ENCODE peak calls at places on chromosome 10, in nine cellular contexts. One of them, this sample, is unnamed.

GRCh38 chr10:62000037-62000603 is 98.6 kb downstream of the ARID5B start:
- DNase-seq in lower leg skin: no peak
- DNase-seq in left ventricle myocardium inferior: no peak
- DNase-seq in left ventricle myocardium superior: no peak
- DNase-seq in memory B cell: peak
- DNase-seq in AG04450: no peak
- DNase-seq in stimulated activated CD4-positive, alpha-beta T cell treated with anti-CD3 and anti-CD28 coated beads, Interleukin-4, amount 100 ng/mL, for 48 hours: no peak
- DNase-seq in iris pigment epithelial cell: no peak
- DNase-seq in NB4: no peak
- DNase-seq in this sample: no peak

GRCh38 chr10:665579-666091 is 23.8 kb downstream of the DIP2C start:
- DNase-seq in lower leg skin: no peak
- DNase-seq in left ventricle myocardium inferior: peak
- DNase-seq in left ventricle myocardium superior: peak
- DNase-seq in memory B cell: no peak
- DNase-seq in AG04450: peak
- DNase-seq in stimulated activated CD4-positive, alpha-beta T cell treated with anti-CD3 and anti-CD28 coated beads, Interleukin-4, amount 100 ng/mL, for 48 hours: no peak
- DNase-seq in iris pigment epithelial cell: no peak
- DNase-seq in NB4: no peak
- DNase-seq in this sample: no peak

GRCh38 chr10:21399392-21400015 is 126.0 kb downstream of the SKIDA1 start:
- DNase-seq in lower leg skin: no peak
- DNase-seq in left ventricle myocardium inferior: no peak
- DNase-seq in left ventricle myocardium superior: no peak
- DNase-seq in memory B cell: no peak
- DNase-seq in AG04450: peak
- DNase-seq in stimulated activated CD4-positive, alpha-beta T cell treated with anti-CD3 and anti-CD28 coated beads, Interleukin-4, amount 100 ng/mL, for 48 hours: no peak
- DNase-seq in iris pigment epithelial cell: peak
- DNase-seq in NB4: no peak
- DNase-seq in this sample: no peak

GRCh38 chr10:80132299-80133139 is at the start of gene PLAC9:
- DNase-seq in lower leg skin: no peak
- DNase-seq in left ventricle myocardium inferior: peak
- DNase-seq in left ventricle myocardium superior: peak
- DNase-seq in memory B cell: no peak
- DNase-seq in AG04450: no peak
- DNase-seq in stimulated activated CD4-positive, alpha-beta T cell treated with anti-CD3 and anti-CD28 coated beads, Interleukin-4, amount 100 ng/mL, for 48 hours: no peak
- DNase-seq in iris pigment epithelial cell: no peak
- DNase-seq in NB4: no peak
- DNase-seq in this sample: no peak

GRCh38 chr10:115092555-115093285 is 445 bp upstream of the ATRNL1 start:
- DNase-seq in lower leg skin: no peak
- DNase-seq in left ventricle myocardium inferior: no peak
- DNase-seq in left ventricle myocardium superior: peak
- DNase-seq in memory B cell: peak
- DNase-seq in AG04450: no peak
- DNase-seq in stimulated activated CD4-positive, alpha-beta T cell treated with anti-CD3 and anti-CD28 coated beads, Interleukin-4, amount 100 ng/mL, for 48 hours: no peak
- DNase-seq in iris pigment epithelial cell: peak
- DNase-seq in NB4: peak
- DNase-seq in this sample: no peak

GRCh38 chr10:59830601-59831259 is 75.6 kb downstream of the CCDC6 start:
- DNase-seq in lower leg skin: no peak
- DNase-seq in left ventricle myocardium inferior: peak
- DNase-seq in left ventricle myocardium superior: no peak
- DNase-seq in memory B cell: peak
- DNase-seq in AG04450: peak
- DNase-seq in stimulated activated CD4-positive, alpha-beta T cell treated with anti-CD3 and anti-CD28 coated beads, Interleukin-4, amount 100 ng/mL, for 48 hours: peak
- DNase-seq in iris pigment epithelial cell: peak
- DNase-seq in NB4: peak
- DNase-seq in this sample: no peak

GRCh38 chr10:2225609-2226008 is 488.3 kb upstream of the ADARB2 start:
- DNase-seq in lower leg skin: no peak
- DNase-seq in left ventricle myocardium inferior: no peak
- DNase-seq in left ventricle myocardium superior: no peak
- DNase-seq in memory B cell: no peak
- DNase-seq in AG04450: no peak
- DNase-seq in stimulated activated CD4-positive, alpha-beta T cell treated with anti-CD3 and anti-CD28 coated beads, Interleukin-4, amount 100 ng/mL, for 48 hours: no peak
- DNase-seq in iris pigment epithelial cell: no peak
- DNase-seq in NB4: no peak
- DNase-seq in this sample: no peak

GRCh38 chr10:110163192-110163773 is 44.1 kb upstream of the MXI1 start:
- DNase-seq in lower leg skin: no peak
- DNase-seq in left ventricle myocardium inferior: no peak
- DNase-seq in left ventricle myocardium superior: no peak
- DNase-seq in memory B cell: no peak
- DNase-seq in AG04450: no peak
- DNase-seq in stimulated activated CD4-positive, alpha-beta T cell treated with anti-CD3 and anti-CD28 coated beads, Interleukin-4, amount 100 ng/mL, for 48 hours: no peak
- DNase-seq in iris pigment epithelial cell: no peak
- DNase-seq in NB4: no peak
- DNase-seq in this sample: no peak

GRCh38 chr10:6543431-6544005 is 36.6 kb downstream of the PRKCQ start:
- DNase-seq in lower leg skin: no peak
- DNase-seq in left ventricle myocardium inferior: no peak
- DNase-seq in left ventricle myocardium superior: no peak
- DNase-seq in memory B cell: no peak
- DNase-seq in AG04450: no peak
- DNase-seq in stimulated activated CD4-positive, alpha-beta T cell treated with anti-CD3 and anti-CD28 coated beads, Interleukin-4, amount 100 ng/mL, for 48 hours: peak
- DNase-seq in iris pigment epithelial cell: no peak
- DNase-seq in NB4: peak
- DNase-seq in this sample: no peak

GRCh38 chr10:115829501-115830215 is 443.3 kb downstream of the GFRA1 start:
- DNase-seq in lower leg skin: no peak
- DNase-seq in left ventricle myocardium inferior: no peak
- DNase-seq in left ventricle myocardium superior: no peak
- DNase-seq in memory B cell: no peak
- DNase-seq in AG04450: no peak
- DNase-seq in stimulated activated CD4-positive, alpha-beta T cell treated with anti-CD3 and anti-CD28 coated beads, Interleukin-4, amount 100 ng/mL, for 48 hours: no peak
- DNase-seq in iris pigment epithelial cell: peak
- DNase-seq in NB4: no peak
- DNase-seq in this sample: no peak

GRCh38 chr10:80870282-80870681 is 332.6 kb downstream of the SH2D4B start:
- DNase-seq in lower leg skin: no peak
- DNase-seq in left ventricle myocardium inferior: no peak
- DNase-seq in left ventricle myocardium superior: no peak
- DNase-seq in memory B cell: no peak
- DNase-seq in AG04450: no peak
- DNase-seq in stimulated activated CD4-positive, alpha-beta T cell treated with anti-CD3 and anti-CD28 coated beads, Interleukin-4, amount 100 ng/mL, for 48 hours: no peak
- DNase-seq in iris pigment epithelial cell: no peak
- DNase-seq in NB4: no peak
- DNase-seq in this sample: no peak

GRCh38 chr10:132078746-132079345 is 13.1 kb downstream of the JAKMIP3 start:
- DNase-seq in lower leg skin: no peak
- DNase-seq in left ventricle myocardium inferior: no peak
- DNase-seq in left ventricle myocardium superior: no peak
- DNase-seq in memory B cell: no peak
- DNase-seq in AG04450: no peak
- DNase-seq in stimulated activated CD4-positive, alpha-beta T cell treated with anti-CD3 and anti-CD28 coated beads, Interleukin-4, amount 100 ng/mL, for 48 hours: no peak
- DNase-seq in iris pigment epithelial cell: no peak
- DNase-seq in NB4: no peak
- DNase-seq in this sample: no peak

GRCh38 chr10:130631139-130631864 is 495.1 kb downstream of the GLRX3 start:
- DNase-seq in lower leg skin: no peak
- DNase-seq in left ventricle myocardium inferior: no peak
- DNase-seq in left ventricle myocardium superior: no peak
- DNase-seq in memory B cell: no peak
- DNase-seq in AG04450: no peak
- DNase-seq in stimulated activated CD4-positive, alpha-beta T cell treated with anti-CD3 and anti-CD28 coated beads, Interleukin-4, amount 100 ng/mL, for 48 hours: no peak
- DNase-seq in iris pigment epithelial cell: peak
- DNase-seq in NB4: peak
- DNase-seq in this sample: no peak

GRCh38 chr10:15802375-15802949 is 57.8 kb downstream of the MINDY3 start:
- DNase-seq in lower leg skin: no peak
- DNase-seq in left ventricle myocardium inferior: no peak
- DNase-seq in left ventricle myocardium superior: no peak
- DNase-seq in memory B cell: no peak
- DNase-seq in AG04450: no peak
- DNase-seq in stimulated activated CD4-positive, alpha-beta T cell treated with anti-CD3 and anti-CD28 coated beads, Interleukin-4, amount 100 ng/mL, for 48 hours: peak
- DNase-seq in iris pigment epithelial cell: no peak
- DNase-seq in NB4: no peak
- DNase-seq in this sample: no peak

GRCh38 chr10:46092523-46093195 is 46.6 kb upstream of the MSMB start:
- DNase-seq in lower leg skin: no peak
- DNase-seq in left ventricle myocardium inferior: no peak
- DNase-seq in left ventricle myocardium superior: no peak
- DNase-seq in memory B cell: no peak
- DNase-seq in AG04450: no peak
- DNase-seq in stimulated activated CD4-positive, alpha-beta T cell treated with anti-CD3 and anti-CD28 coated beads, Interleukin-4, amount 100 ng/mL, for 48 hours: no peak
- DNase-seq in iris pigment epithelial cell: no peak
- DNase-seq in NB4: peak
- DNase-seq in this sample: no peak

GRCh38 chr10:78291733-78292132 is 258.1 kb downstream of the RPS24 start:
- DNase-seq in lower leg skin: no peak
- DNase-seq in left ventricle myocardium inferior: no peak
- DNase-seq in left ventricle myocardium superior: no peak
- DNase-seq in memory B cell: no peak
- DNase-seq in AG04450: no peak
- DNase-seq in stimulated activated CD4-positive, alpha-beta T cell treated with anti-CD3 and anti-CD28 coated beads, Interleukin-4, amount 100 ng/mL, for 48 hours: no peak
- DNase-seq in iris pigment epithelial cell: no peak
- DNase-seq in NB4: no peak
- DNase-seq in this sample: no peak

GRCh38 chr10:84097787-84098353 is 41.4 kb upstream of the GHITM start:
- DNase-seq in lower leg skin: no peak
- DNase-seq in left ventricle myocardium inferior: no peak
- DNase-seq in left ventricle myocardium superior: no peak
- DNase-seq in memory B cell: no peak
- DNase-seq in AG04450: no peak
- DNase-seq in stimulated activated CD4-positive, alpha-beta T cell treated with anti-CD3 and anti-CD28 coated beads, Interleukin-4, amount 100 ng/mL, for 48 hours: no peak
- DNase-seq in iris pigment epithelial cell: peak
- DNase-seq in NB4: peak
- DNase-seq in this sample: no peak

GRCh38 chr10:21628023-21628422 is 94.0 kb downstream of the MLLT10 start:
- DNase-seq in lower leg skin: no peak
- DNase-seq in left ventricle myocardium inferior: no peak
- DNase-seq in left ventricle myocardium superior: no peak
- DNase-seq in memory B cell: no peak
- DNase-seq in AG04450: no peak
- DNase-seq in stimulated activated CD4-positive, alpha-beta T cell treated with anti-CD3 and anti-CD28 coated beads, Interleukin-4, amount 100 ng/mL, for 48 hours: no peak
- DNase-seq in iris pigment epithelial cell: no peak
- DNase-seq in NB4: no peak
- DNase-seq in this sample: no peak

GRCh38 chr10:8051851-8052257 is 2.6 kb upstream of the GATA3 start:
- DNase-seq in lower leg skin: no peak
- DNase-seq in left ventricle myocardium inferior: no peak
- DNase-seq in left ventricle myocardium superior: no peak
- DNase-seq in memory B cell: no peak
- DNase-seq in AG04450: no peak
- DNase-seq in stimulated activated CD4-positive, alpha-beta T cell treated with anti-CD3 and anti-CD28 coated beads, Interleukin-4, amount 100 ng/mL, for 48 hours: no peak
- DNase-seq in iris pigment epithelial cell: no peak
- DNase-seq in NB4: no peak
- DNase-seq in this sample: no peak

GRCh38 chr10:124688889-124689670 is 55.1 kb downstream of the FAM53B start:
- DNase-seq in lower leg skin: no peak
- DNase-seq in left ventricle myocardium inferior: no peak
- DNase-seq in left ventricle myocardium superior: peak
- DNase-seq in memory B cell: no peak
- DNase-seq in AG04450: no peak
- DNase-seq in stimulated activated CD4-positive, alpha-beta T cell treated with anti-CD3 and anti-CD28 coated beads, Interleukin-4, amount 100 ng/mL, for 48 hours: peak
- DNase-seq in iris pigment epithelial cell: peak
- DNase-seq in NB4: no peak
- DNase-seq in this sample: no peak

GRCh38 chr10:51244739-51245138 is 170.5 kb downstream of the PRKG1 start:
- DNase-seq in lower leg skin: no peak
- DNase-seq in left ventricle myocardium inferior: no peak
- DNase-seq in left ventricle myocardium superior: no peak
- DNase-seq in memory B cell: no peak
- DNase-seq in AG04450: peak
- DNase-seq in stimulated activated CD4-positive, alpha-beta T cell treated with anti-CD3 and anti-CD28 coated beads, Interleukin-4, amount 100 ng/mL, for 48 hours: no peak
- DNase-seq in iris pigment epithelial cell: peak
- DNase-seq in NB4: no peak
- DNase-seq in this sample: no peak

GRCh38 chr10:119341236-119342016 is 134.1 kb downstream of the GRK5 start:
- DNase-seq in lower leg skin: no peak
- DNase-seq in left ventricle myocardium inferior: peak
- DNase-seq in left ventricle myocardium superior: peak
- DNase-seq in memory B cell: no peak
- DNase-seq in AG04450: no peak
- DNase-seq in stimulated activated CD4-positive, alpha-beta T cell treated with anti-CD3 and anti-CD28 coated beads, Interleukin-4, amount 100 ng/mL, for 48 hours: peak
- DNase-seq in iris pigment epithelial cell: peak
- DNase-seq in NB4: peak
- DNase-seq in this sample: no peak

GRCh38 chr10:133164816-133165555 is 5.0 kb downstream of the KNDC1 start:
- DNase-seq in lower leg skin: no peak
- DNase-seq in left ventricle myocardium inferior: no peak
- DNase-seq in left ventricle myocardium superior: peak
- DNase-seq in memory B cell: no peak
- DNase-seq in AG04450: no peak
- DNase-seq in stimulated activated CD4-positive, alpha-beta T cell treated with anti-CD3 and anti-CD28 coated beads, Interleukin-4, amount 100 ng/mL, for 48 hours: no peak
- DNase-seq in iris pigment epithelial cell: no peak
- DNase-seq in NB4: no peak
- DNase-seq in this sample: no peak

GRCh38 chr10:71268247-71268691 is 50.8 kb upstream of the SLC29A3 start:
- DNase-seq in lower leg skin: no peak
- DNase-seq in left ventricle myocardium inferior: no peak
- DNase-seq in left ventricle myocardium superior: peak
- DNase-seq in memory B cell: no peak
- DNase-seq in AG04450: no peak
- DNase-seq in stimulated activated CD4-positive, alpha-beta T cell treated with anti-CD3 and anti-CD28 coated beads, Interleukin-4, amount 100 ng/mL, for 48 hours: no peak
- DNase-seq in iris pigment epithelial cell: peak
- DNase-seq in NB4: no peak
- DNase-seq in this sample: no peak

GRCh38 chr10:72630144-72630543 is 4.3 kb upstream of the MICU1 start:
- DNase-seq in lower leg skin: no peak
- DNase-seq in left ventricle myocardium inferior: no peak
- DNase-seq in left ventricle myocardium superior: no peak
- DNase-seq in memory B cell: no peak
- DNase-seq in AG04450: no peak
- DNase-seq in stimulated activated CD4-positive, alpha-beta T cell treated with anti-CD3 and anti-CD28 coated beads, Interleukin-4, amount 100 ng/mL, for 48 hours: no peak
- DNase-seq in iris pigment epithelial cell: no peak
- DNase-seq in NB4: no peak
- DNase-seq in this sample: no peak

GRCh38 chr10:89373916-89374711 is 3.7 kb upstream of the IFIT1B start:
- DNase-seq in lower leg skin: peak
- DNase-seq in left ventricle myocardium inferior: peak
- DNase-seq in left ventricle myocardium superior: peak
- DNase-seq in memory B cell: no peak
- DNase-seq in AG04450: no peak
- DNase-seq in stimulated activated CD4-positive, alpha-beta T cell treated with anti-CD3 and anti-CD28 coated beads, Interleukin-4, amount 100 ng/mL, for 48 hours: no peak
- DNase-seq in iris pigment epithelial cell: peak
- DNase-seq in NB4: no peak
- DNase-seq in this sample: peak

GRCh38 chr10:48445932-48446331 is 139.5 kb downstream of the MAPK8 start:
- DNase-seq in lower leg skin: no peak
- DNase-seq in left ventricle myocardium inferior: no peak
- DNase-seq in left ventricle myocardium superior: no peak
- DNase-seq in memory B cell: no peak
- DNase-seq in AG04450: no peak
- DNase-seq in stimulated activated CD4-positive, alpha-beta T cell treated with anti-CD3 and anti-CD28 coated beads, Interleukin-4, amount 100 ng/mL, for 48 hours: no peak
- DNase-seq in iris pigment epithelial cell: no peak
- DNase-seq in NB4: no peak
- DNase-seq in this sample: no peak

GRCh38 chr10:97000487-97001182 is 168.5 kb downstream of the LCOR start:
- DNase-seq in lower leg skin: no peak
- DNase-seq in left ventricle myocardium inferior: no peak
- DNase-seq in left ventricle myocardium superior: no peak
- DNase-seq in memory B cell: no peak
- DNase-seq in AG04450: no peak
- DNase-seq in stimulated activated CD4-positive, alpha-beta T cell treated with anti-CD3 and anti-CD28 coated beads, Interleukin-4, amount 100 ng/mL, for 48 hours: no peak
- DNase-seq in iris pigment epithelial cell: no peak
- DNase-seq in NB4: no peak
- DNase-seq in this sample: no peak

GRCh38 chr10:34236927-34237326 is 578.2 kb downstream of the PARD3 start:
- DNase-seq in lower leg skin: no peak
- DNase-seq in left ventricle myocardium inferior: no peak
- DNase-seq in left ventricle myocardium superior: no peak
- DNase-seq in memory B cell: no peak
- DNase-seq in AG04450: peak
- DNase-seq in stimulated activated CD4-positive, alpha-beta T cell treated with anti-CD3 and anti-CD28 coated beads, Interleukin-4, amount 100 ng/mL, for 48 hours: no peak
- DNase-seq in iris pigment epithelial cell: peak
- DNase-seq in NB4: no peak
- DNase-seq in this sample: no peak

GRCh38 chr10:129942391-129942790 is 21.7 kb downstream of the EBF3 start:
- DNase-seq in lower leg skin: no peak
- DNase-seq in left ventricle myocardium inferior: peak
- DNase-seq in left ventricle myocardium superior: no peak
- DNase-seq in memory B cell: no peak
- DNase-seq in AG04450: no peak
- DNase-seq in stimulated activated CD4-positive, alpha-beta T cell treated with anti-CD3 and anti-CD28 coated beads, Interleukin-4, amount 100 ng/mL, for 48 hours: no peak
- DNase-seq in iris pigment epithelial cell: no peak
- DNase-seq in NB4: no peak
- DNase-seq in this sample: no peak

GRCh38 chr10:70034252-70034651 is 18.4 kb upstream of the MACROH2A2 start:
- DNase-seq in lower leg skin: no peak
- DNase-seq in left ventricle myocardium inferior: no peak
- DNase-seq in left ventricle myocardium superior: no peak
- DNase-seq in memory B cell: no peak
- DNase-seq in AG04450: no peak
- DNase-seq in stimulated activated CD4-positive, alpha-beta T cell treated with anti-CD3 and anti-CD28 coated beads, Interleukin-4, amount 100 ng/mL, for 48 hours: no peak
- DNase-seq in iris pigment epithelial cell: no peak
- DNase-seq in NB4: no peak
- DNase-seq in this sample: no peak